ENCODE peak calls at places on chromosomes 2 and 18, in ten cellular contexts. U, N, M, Q, E, T, B, L, W and I are unnamed samples.

GRCh38 chr2:74364533-74365505 is 15.3 kb downstream of the DCTN1 start:
- DNase-seq in L (no peak), U (no peak), T (no peak), N (no peak), B (no peak), M (no peak), Q (peak), E (peak), W (no peak), I (no peak)

GRCh38 chr2:86791574-86791973 is 861 bp upstream of the CD8A start:
- DNase-seq in B (no peak), L (no peak), W (no peak), N (no peak), U (no peak), Q (no peak), E (no peak), T (no peak), M (no peak), I (no peak)

GRCh38 chr18:31274915-31275314 is 43.0 kb upstream of the DSG1 start:
- DNase-seq in Q (no peak), E (no peak), N (no peak), U (no peak), B (peak), M (peak), L (no peak), W (peak), T (no peak), I (no peak)

GRCh38 chr2:97932975-97933662 is 62.6 kb downstream of the TMEM131 start:
- DNase-seq in T (no peak), B (no peak), L (no peak), W (no peak), E (no peak), N (no peak), M (no peak), U (no peak), Q (no peak), I (no peak)

GRCh38 chr2:121810959-121811853 is 55.8 kb downstream of the TSN start:
- DNase-seq in U (no peak), E (peak), L (peak), T (no peak), M (peak), N (peak), W (peak), B (peak), Q (no peak), I (peak)

GRCh38 chr2:11581129-11581796 is 47.4 kb downstream of the GREB1 start:
- DNase-seq in W (peak), Q (no peak), M (no peak), T (no peak), N (no peak), L (no peak), U (no peak), E (no peak), B (no peak), I (no peak)

GRCh38 chr18:7273301-7273911 is 42.5 kb downstream of the LRRC30 start:
- DNase-seq in E (peak), U (peak), W (peak), T (no peak), L (no peak), Q (no peak), B (peak), N (no peak), M (peak), I (no peak)

GRCh38 chr2:6723865-6724571 is 141.7 kb downstream of the CMPK2 start:
- DNase-seq in W (no peak), L (no peak), M (no peak), B (no peak), Q (no peak), E (no peak), N (no peak), T (no peak), U (no peak), I (peak)

GRCh38 chr2:226308981-226309380 is 490.6 kb downstream of the IRS1 start:
- DNase-seq in M (no peak), B (no peak), E (no peak), T (no peak), Q (no peak), U (no peak), W (peak), L (no peak), N (no peak), I (no peak)

GRCh38 chr2:50223643-50224042 is 808.3 kb downstream of the NRXN1 start:
- DNase-seq in B (no peak), N (no peak), Q (no peak), U (no peak), W (no peak), E (no peak), M (no peak), L (no peak), T (no peak), I (no peak)

GRCh38 chr2:217142649-217143266 is 282.9 kb upstream of the TNP1 start:
- DNase-seq in W (peak), L (no peak), M (peak), T (no peak), E (no peak), N (no peak), U (no peak), Q (no peak), B (peak), I (no peak)

GRCh38 chr2:172358784-172359556 is 68.4 kb upstream of the ITGA6 start:
- DNase-seq in E (peak), B (no peak), T (no peak), N (no peak), W (peak), U (no peak), Q (no peak), L (no peak), M (no peak), I (no peak)

GRCh38 chr18:10314111-10314510 is 140.3 kb upstream of the APCDD1 start:
- DNase-seq in T (no peak), B (no peak), W (no peak), N (no peak), U (no peak), L (no peak), E (no peak), Q (no peak), M (no peak), I (no peak)

GRCh38 chr2:138112536-138112935 is 148.3 kb downstream of the HNMT start:
- DNase-seq in Q (no peak), W (peak), M (no peak), E (no peak), U (no peak), T (no peak), B (no peak), N (no peak), L (no peak), I (no peak)

GRCh38 chr2:178810422-178810821 is 3.2 kb upstream of the TTN start:
- DNase-seq in L (no peak), B (no peak), T (no peak), W (no peak), N (no peak), M (no peak), E (no peak), U (no peak), Q (no peak), I (no peak)

GRCh38 chr2:226655871-226656270 is 143.7 kb downstream of the IRS1 start:
- DNase-seq in N (no peak), L (no peak), E (no peak), U (no peak), W (peak), Q (no peak), T (no peak), B (no peak), M (no peak), I (no peak)

GRCh38 chr2:127308586-127309138 is 14.7 kb upstream of the ERCC3 start:
- DNase-seq in L (no peak), B (no peak), Q (no peak), T (no peak), W (no peak), N (no peak), U (no peak), E (no peak), M (no peak), I (no peak)

GRCh38 chr2:232386740-232387450 is 8.3 kb downstream of the ALPP start:
- DNase-seq in E (no peak), U (no peak), N (peak), M (no peak), B (peak), T (no peak), W (no peak), L (no peak), Q (no peak), I (no peak)

GRCh38 chr18:38350141-38350540 is 784.5 kb upstream of the CELF4 start:
- DNase-seq in Q (no peak), L (no peak), T (no peak), W (no peak), N (no peak), E (no peak), U (no peak), B (no peak), M (no peak), I (no peak)

GRCh38 chr2:8306530-8307351 is 375.1 kb upstream of the ID2 start:
- DNase-seq in B (peak), E (no peak), L (no peak), U (no peak), M (no peak), Q (no peak), N (no peak), T (no peak), W (no peak), I (no peak)

GRCh38 chr2:120771556-120772208 is 36.0 kb downstream of the GLI2 start:
- DNase-seq in L (peak), W (peak), B (peak), T (no peak), E (no peak), N (no peak), M (peak), Q (peak), U (no peak), I (no peak)

GRCh38 chr2:42214669-42215068 is 45.5 kb downstream of the EML4 start:
- DNase-seq in M (no peak), E (no peak), T (no peak), L (no peak), N (no peak), W (peak), Q (no peak), B (no peak), U (no peak), I (no peak)